ENCODE peak calls at places on chromosomes 4 and X, in six cellular contexts. B is sigmoid colon, I is spleen, C is pancreas, O is psoas muscle, P is cardiac muscle cell. D is an unnamed sample. For H3K4me1, the result is how much of the 10 kb centered on the place peaks cover.

GRCh38 chr4:6939761-6940743 is 30.4 kb downstream of the TBC1D14 start:
- DNase-seq in I (no peak), C (no peak), P (no peak), O (peak), B (no peak), D (no peak)

GRCh38 chr4:69999420-69999819 is 3.7 kb downstream of the STATH start:
- DNase-seq in P (no peak), O (no peak), C (no peak), B (no peak), I (no peak), D (no peak)

GRCh38 chrX:39196192-39197102 is 395.2 kb downstream of the MID1IP1 start:
- DNase-seq in P (peak), O (no peak), B (no peak), I (no peak), C (no peak), D (no peak)

GRCh38 chr4:7759221-7759620 is 180.4 kb downstream of the AFAP1 start:
- DNase-seq in C (no peak), I (peak), B (no peak), P (no peak), O (no peak), D (no peak)

GRCh38 chr4:186738421-186738820 is 14.8 kb upstream of the FAT1 start:
- DNase-seq in O (no peak), I (no peak), P (no peak), B (no peak), C (no peak), D (no peak)

GRCh38 chrX:103774070-103774642 is 2.5 kb upstream of the PLP1 start:
- DNase-seq in I (no peak), B (no peak), O (no peak), P (peak), C (no peak), D (no peak)

GRCh38 chr4:6965329-6965728 is 55.7 kb downstream of the TBC1D14 start:
- DNase-seq in B (no peak), I (no peak), C (no peak), O (no peak), P (no peak), D (no peak)

GRCh38 chr4:86036729-86037128 is 323.1 kb downstream of the MAPK10 start:
- DNase-seq in C (no peak), P (no peak), B (no peak), O (no peak), I (no peak), D (no peak)

GRCh38 chr4:121991968-121992367 is 40.1 kb upstream of the TRPC3 start:
- DNase-seq in I (no peak), P (no peak), C (no peak), B (no peak), O (no peak), D (no peak)

GRCh38 chr4:150853882-150854281 is 161.2 kb downstream of the LRBA start:
- DNase-seq in O (no peak), C (no peak), B (no peak), I (no peak), P (no peak), D (no peak)

GRCh38 chrX:152641256-152641875 is 3.7 kb downstream of the GABRQ start:
- DNase-seq in I (no peak), B (no peak), P (no peak), O (no peak), C (no peak), D (no peak)

GRCh38 chrX:69133561-69134542 is 31.4 kb downstream of the PJA1 start:
- DNase-seq in B (no peak), C (no peak), P (peak), O (no peak), I (no peak), D (no peak)

GRCh38 chr4:127870688-127871087 is 10.0 kb upstream of the PLK4 start:
- DNase-seq in I (no peak), B (no peak), P (peak), O (no peak), C (no peak), D (no peak)

GRCh38 chr4:165548702-165549101 is 169.9 kb downstream of the CPE start:
- DNase-seq in I (no peak), B (no peak), O (no peak), P (no peak), C (no peak), D (no peak)

GRCh38 chr4:14028862-14029261 is 401.3 kb upstream of the BOD1L1 start:
- DNase-seq in P (peak), O (no peak), C (no peak), B (peak), I (no peak), D (no peak)

GRCh38 chr4:152877868-152878267 is 58.3 kb upstream of the FHDC1 start:
- DNase-seq in O (no peak), B (no peak), I (no peak), P (no peak), C (no peak), D (no peak)

GRCh38 chrX:13511557-13512330 is 57.7 kb upstream of the EGFL6 start:
- DNase-seq in C (no peak), O (no peak), P (no peak), I (no peak), B (no peak), D (no peak)

GRCh38 chr4:3630934-3631585 is 98.8 kb upstream of the LRPAP1 start:
- DNase-seq in O (no peak), I (peak), P (no peak), C (peak), B (no peak), D (peak)

GRCh38 chr4:26576171-26576829 is 7.6 kb upstream of the TBC1D19 start:
- DNase-seq in B (no peak), I (no peak), O (no peak), P (no peak), C (no peak), D (no peak)

GRCh38 chrX:112945796-112946195 is 105.2 kb upstream of the AMOT start:
- DNase-seq in I (no peak), B (no peak), C (no peak), P (no peak), O (no peak), D (no peak)

GRCh38 chrX:78527263-78527662 is 131.9 kb downstream of the RTL3 start:
- DNase-seq in I (no peak), P (no peak), C (no peak), O (no peak), B (no peak), D (no peak)

DNA sequence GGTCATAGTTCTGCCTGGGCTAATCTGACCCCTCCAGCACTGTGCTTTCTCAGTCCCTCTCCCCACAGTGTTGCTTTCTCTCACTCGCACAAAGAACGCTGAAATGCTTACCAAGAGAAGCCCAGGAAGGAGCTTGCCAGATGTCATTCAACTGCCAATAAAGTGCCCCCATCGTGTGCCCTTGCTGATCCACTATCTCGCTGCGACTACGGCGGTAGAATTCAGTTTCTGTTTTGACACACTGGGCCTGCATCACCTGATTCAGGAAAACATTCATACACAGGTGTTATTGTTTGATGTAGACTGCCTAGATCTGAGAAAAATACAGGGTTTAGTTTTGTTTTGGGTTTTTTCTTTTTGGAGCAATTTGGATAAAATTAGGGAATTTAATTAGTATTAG is 121.2 kb downstream of the MANBA start:
- DNase-seq in C (no peak), O (no peak), I (no peak), B (no peak), P (no peak), D (no peak)
- H3K4me3 ChIP-seq in C (no peak), O (no peak), I (no peak), B (no peak), P (no peak), D (no peak)

DNA sequence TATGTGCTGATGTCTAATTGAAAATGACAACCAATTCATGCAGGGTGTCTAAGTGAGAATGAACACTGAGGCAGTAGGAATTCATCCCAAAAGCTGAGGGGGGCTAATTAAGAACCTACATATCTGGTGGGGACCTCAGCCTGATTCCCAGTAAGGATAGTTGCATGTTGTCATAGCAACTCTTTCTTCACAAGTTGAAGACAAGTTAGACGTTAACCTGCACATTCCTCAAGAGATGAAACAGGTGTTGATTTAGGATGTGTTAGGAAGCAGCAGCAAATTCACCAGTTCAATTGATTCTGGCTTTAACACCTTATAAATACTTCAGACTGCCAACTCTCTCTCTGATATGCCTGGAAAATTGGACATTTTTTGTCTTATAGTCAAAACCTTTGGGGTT is 7.3 kb downstream of the FNIP2 start:
- DNase-seq in B (no peak), I (no peak), O (no peak), P (no peak), C (no peak), D (no peak)
- H3K4me1 ChIP-seq in B (under half), I (half or more), O (half or more), P (half or more), C (under half), D (under half)

GRCh38 chrX:153766871-153767673 is 3.0 kb downstream of the PLXNB3 start:
- DNase-seq in B (peak), C (peak), I (peak), P (no peak), O (peak), D (peak)

GRCh38 chrX:153768311-153769157 is 4.5 kb downstream of the PLXNB3 start:
- DNase-seq in I (peak), B (no peak), P (no peak), O (peak), C (no peak), D (no peak)

GRCh38 chrX:153766098-153766817 is 2.2 kb downstream of the PLXNB3 start:
- DNase-seq in C (peak), I (peak), O (peak), B (peak), P (peak), D (peak)

GRCh38 chrX:153769158-153769864 is 5.3 kb downstream of the PLXNB3 start:
- DNase-seq in B (peak), P (no peak), I (peak), O (peak), C (no peak), D (peak)

GRCh38 chrX:153767674-153768055 is 3.6 kb downstream of the PLXNB3 start:
- DNase-seq in P (no peak), C (no peak), I (no peak), O (no peak), B (peak), D (no peak)
- TF ChIP-seq CTCF in P (no peak), C (no peak), I (no peak), O (no peak), B (no peak), D (no peak)

GRCh38 chrX:53156207-53156596 is 62.3 kb downstream of the KANTR start:
- DNase-seq in I (no peak), O (no peak), P (no peak), B (no peak), C (no peak), D (no peak)
- H3K4me3 ChIP-seq in I (no peak), O (no peak), P (no peak), B (no peak), C (no peak), D (no peak)

DNA sequence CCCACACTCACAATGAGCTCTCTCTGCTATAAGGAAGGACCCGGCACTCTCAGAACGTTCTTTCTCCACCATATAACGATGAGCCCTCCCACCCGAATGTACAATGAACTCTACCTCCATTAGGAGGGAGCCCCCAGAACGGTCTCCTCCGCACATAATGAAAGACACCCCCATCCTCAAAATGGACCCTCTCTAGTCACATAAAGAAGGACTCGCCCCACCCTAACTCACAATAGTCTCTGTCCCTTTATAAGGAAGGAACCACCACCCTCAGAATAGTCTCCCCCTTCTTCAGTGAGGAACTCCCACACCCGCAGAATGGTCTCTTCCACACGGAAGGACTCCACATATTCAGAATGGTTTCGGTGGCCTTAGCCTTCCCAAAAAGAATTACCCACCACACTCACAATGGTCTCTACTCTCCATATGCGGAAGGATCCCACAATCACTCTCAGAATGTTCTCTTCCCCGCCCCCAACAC is 480 bp downstream of the SLC35A2 start:
- DNase-seq in I (no peak), B (no peak), C (no peak), O (no peak), P (peak), D (no peak)
- H3K4me1 ChIP-seq in I (under half), B (under half), C (under half), O (under half), P (under half), D (under half)

GRCh38 chr4:98745372-98745771 is 87.0 kb upstream of the TSPAN5 start:
- DNase-seq in I (no peak), B (no peak), C (no peak), P (peak), O (no peak), D (no peak)
- TF ChIP-seq CTCF in I (peak), B (no peak), C (no peak), P (peak), O (no peak), D (no peak)

GRCh38 chrX:142977128-142977914 is 48.4 kb upstream of the SPANXN4 start:
- DNase-seq in I (no peak), O (no peak), P (no peak), C (no peak), B (no peak), D (no peak)

GRCh38 chrX:142982679-142983078 is 43.0 kb upstream of the SPANXN4 start:
- DNase-seq in I (no peak), C (no peak), O (no peak), B (no peak), P (no peak), D (no peak)

GRCh38 chrX:142978130-142978684 is 47.5 kb upstream of the SPANXN4 start:
- DNase-seq in I (no peak), O (no peak), C (no peak), B (no peak), P (no peak), D (no peak)
- H3K4me3 ChIP-seq in I (no peak), O (no peak), C (no peak), B (no peak), P (no peak), D (no peak)

DNA sequence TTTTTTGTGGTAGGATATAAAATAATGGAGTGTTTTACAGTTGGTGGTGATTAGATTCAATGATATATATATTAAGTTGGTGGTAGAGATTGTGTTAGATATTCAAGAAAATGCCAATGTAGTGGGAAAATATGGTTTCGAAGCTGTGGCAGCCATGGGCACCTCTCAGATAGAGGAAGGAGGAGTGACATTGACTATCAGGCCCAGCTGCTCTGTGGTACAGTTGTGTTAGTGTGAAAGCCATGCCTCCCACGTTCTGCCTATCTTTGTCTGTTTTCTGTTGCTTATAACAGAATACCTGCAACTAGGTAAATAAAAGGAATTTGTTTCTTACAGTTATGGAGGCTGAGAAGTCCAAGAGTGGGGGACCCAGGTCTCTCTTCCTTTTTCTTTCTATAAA is 101.9 kb downstream of the ARHGAP10 start:
- DNase-seq in O (no peak), B (no peak), C (no peak), P (no peak), I (no peak), D (no peak)
- H3K4me1 ChIP-seq in O (half or more), B (half or more), C (under half), P (under half), I (under half), D (under half)

GRCh38 chrX:55006827-55007621 is 6.9 kb downstream of the APEX2 start:
- DNase-seq in P (no peak), O (no peak), C (no peak), B (no peak), I (no peak), D (no peak)

GRCh38 chrX:55008571-55009358 is 8.6 kb downstream of the APEX2 start:
- DNase-seq in P (peak), O (no peak), C (no peak), I (no peak), B (no peak), D (no peak)

GRCh38 chrX:55014897-55015299 is 14.7 kb downstream of the APEX2 start:
- DNase-seq in I (no peak), P (no peak), C (no peak), B (no peak), O (no peak), D (no peak)

GRCh38 chrX:55007633-55008032 is 7.5 kb downstream of the APEX2 start:
- DNase-seq in C (no peak), B (no peak), P (no peak), O (no peak), I (no peak), D (no peak)

DNA sequence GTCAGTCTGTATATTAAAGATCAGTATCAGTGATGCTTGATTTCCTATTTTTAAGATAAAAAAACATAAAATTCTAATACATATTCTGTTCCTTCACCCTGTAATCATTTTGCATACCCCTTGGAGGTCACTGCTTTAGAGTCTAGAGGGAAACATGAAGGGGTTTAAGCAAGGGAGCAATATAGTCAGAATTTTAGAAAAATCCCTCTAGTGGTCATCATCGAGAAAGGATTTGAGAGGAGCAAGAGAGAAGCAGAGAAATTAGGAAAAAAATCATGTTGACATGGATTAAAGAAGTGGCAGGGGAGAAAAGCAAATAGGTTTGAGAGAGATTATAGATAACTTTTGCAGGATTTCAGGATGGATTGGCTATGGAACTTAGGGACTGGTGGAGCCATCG is 11.1 kb downstream of the APEX2 start:
- DNase-seq in C (no peak), P (no peak), I (no peak), O (no peak), B (no peak), D (no peak)
- TF ChIP-seq CTCF in C (peak), P (peak), I (no peak), O (no peak), B (no peak), D (peak)